ENCODE peak calls at places on chromosomes 1 and 21, in four cellular contexts. L, E, Q and V are unnamed samples.

GRCh38 chr1:234864116-234864515 is 254.1 kb upstream of the IRF2BP2 start:
- DNase-seq in Q (no peak), L (no peak), E (no peak), V (no peak)

GRCh38 chr21:45067462-45068285 is 6.7 kb upstream of the ADARB1 start:
- DNase-seq in L (no peak), Q (no peak), E (no peak), V (no peak)

GRCh38 chr1:77824083-77824482 is 44.6 kb downstream of the MIGA1 start:
- DNase-seq in E (peak), L (no peak), Q (no peak), V (no peak)

GRCh38 chr1:80056179-80056578 is 1049.6 kb upstream of the ADGRL4 start:
- DNase-seq in E (no peak), L (no peak), Q (no peak), V (no peak)

GRCh38 chr1:94940738-94941137 is 13.8 kb upstream of the CNN3 start:
- DNase-seq in L (no peak), Q (no peak), E (no peak), V (no peak)

GRCh38 chr1:209585672-209586071 is 2.2 kb downstream of the CAMK1G start:
- DNase-seq in L (peak), Q (no peak), E (peak), V (no peak)

GRCh38 chr1:83928396-83928795 is 70.5 kb downstream of the TTLL7 start:
- DNase-seq in Q (no peak), E (peak), L (no peak), V (no peak)

GRCh38 chr1:31985430-31985829 is 28.2 kb upstream of the KHDRBS1 start:
- DNase-seq in Q (peak), E (peak), L (no peak), V (no peak)

GRCh38 chr1:54967372-54967771 is 13.1 kb upstream of the TMEM61 start:
- DNase-seq in Q (no peak), L (no peak), E (no peak), V (no peak)

GRCh38 chr21:44958471-44959191 is 18.8 kb downstream of the SLX9 start:
- DNase-seq in E (peak), Q (no peak), L (peak), V (no peak)

GRCh38 chr1:220999872-221000863 is 120.9 kb downstream of the HLX start:
- DNase-seq in Q (no peak), L (no peak), E (peak), V (no peak)

GRCh38 chr1:12706061-12706460 is 9.8 kb upstream of the AADACL3 start:
- DNase-seq in E (no peak), L (no peak), Q (no peak), V (no peak)

GRCh38 chr1:205298191-205298994 is 23.2 kb downstream of the NUAK2 start:
- DNase-seq in Q (no peak), L (no peak), E (peak), V (no peak)

GRCh38 chr1:203325004-203325417 is 19.7 kb downstream of the BTG2 start:
- DNase-seq in Q (peak), E (no peak), L (no peak), V (peak)

GRCh38 chr1:74505889-74506288 is 6.5 kb downstream of the LRRC53 start:
- DNase-seq in Q (no peak), L (no peak), E (no peak), V (no peak)

GRCh38 chr21:38178653-38179503 is 77.9 kb upstream of the KCNJ15 start:
- DNase-seq in Q (no peak), E (peak), L (no peak), V (no peak)

GRCh38 chr1:190754769-190755168 is 277.1 kb upstream of the BRINP3 start:
- DNase-seq in E (peak), Q (no peak), L (no peak), V (no peak)

GRCh38 chr1:54167422-54168139 is 14.8 kb upstream of the CDCP2 start:
- DNase-seq in L (no peak), Q (no peak), E (peak), V (no peak)

GRCh38 chr1:245234217-245235120 is 79.7 kb downstream of the KIF26B start:
- DNase-seq in L (peak), E (no peak), Q (no peak), V (no peak)

GRCh38 chr21:33402011-33402979 is 918 bp upstream of the IFNGR2 start:
- DNase-seq in L (peak), Q (no peak), E (peak), V (no peak)

GRCh38 chr1:115978292-115978941 is 2.1 kb downstream of the SLC22A15 start:
- DNase-seq in E (no peak), L (no peak), Q (no peak), V (no peak)

GRCh38 chr1:16181887-16182719 is 26.2 kb upstream of the EPHA2 start:
- DNase-seq in Q (no peak), E (peak), L (no peak), V (no peak)

GRCh38 chr1:77394166-77394565 is 112.3 kb downstream of the AK5 start:
- DNase-seq in E (peak), Q (no peak), L (no peak), V (no peak)

GRCh38 chr1:234495231-234495990 is 16.4 kb upstream of the TARBP1 start:
- DNase-seq in E (peak), L (no peak), Q (no peak), V (no peak)

GRCh38 chr1:30888391-30888790 is 20.2 kb downstream of the SDC3 start:
- DNase-seq in Q (no peak), E (peak), L (peak), V (no peak)

GRCh38 chr1:159854101-159854692 is 8.3 kb downstream of the VSIG8 start:
- DNase-seq in E (peak), L (peak), Q (no peak), V (peak)

GRCh38 chr1:32208891-32209309 is at the start of gene DCDC2B:
- DNase-seq in Q (no peak), L (no peak), E (peak), V (no peak)

GRCh38 chr1:59705849-59706599 is 108.7 kb upstream of the HOOK1 start:
- DNase-seq in L (no peak), Q (no peak), E (peak), V (no peak)

GRCh38 chr1:224784606-224785328 is 144.7 kb upstream of the DNAH14 start:
- DNase-seq in L (no peak), E (peak), Q (no peak), V (no peak)

GRCh38 chr1:218068241-218068640 is 216.9 kb upstream of the RRP15 start:
- DNase-seq in L (no peak), Q (no peak), E (no peak), V (no peak)

GRCh38 chr1:101683136-101683535 is 313.6 kb downstream of the OLFM3 start:
- DNase-seq in E (no peak), Q (no peak), L (no peak), V (no peak)

GRCh38 chr1:90925928-90926869 is 95.6 kb downstream of the ZNF644 start:
- DNase-seq in E (peak), Q (no peak), L (no peak), V (no peak)

GRCh38 chr1:244100691-244101453 is 49.8 kb downstream of the ZBTB18 start:
- DNase-seq in E (no peak), L (no peak), Q (no peak), V (no peak)